ENCODE peak calls at places on chromosomes 1 and 21, in nine cellular contexts. W is esophagus squamous epithelium; Q is CD8-positive, alpha-beta memory T cell; Z is heart right ventricle; J is transverse colon; A is heart left ventricle; O is spleen; B is psoas muscle; D is stomach. V is an unnamed sample. For H3K27me3, the result is how much of the 10 kb centered on the place peaks cover.

GRCh38 chr1:34231441-34231840 is 54.7 kb downstream of the C1orf94 start:
- DNase-seq in D (no peak), J (no peak), B (no peak), O (no peak), W (no peak), A (no peak), Z (no peak), Q (no peak), V (no peak)

GRCh38 chr1:156025873-156026272 is 5.1 kb upstream of the SSR2 start:
- DNase-seq in W (no peak), D (peak), Z (peak), B (no peak), A (no peak), O (no peak), Q (peak), J (peak), V (no peak)

GRCh38 chr1:182211364-182211763 is 149.9 kb upstream of the ZNF648 start:
- DNase-seq in W (no peak), B (no peak), A (no peak), Q (no peak), Z (no peak), O (no peak), J (no peak), D (no peak), V (no peak)

GRCh38 chr1:30878016-30878415 is 30.5 kb downstream of the SDC3 start:
- DNase-seq in J (no peak), Q (no peak), Z (no peak), W (no peak), D (no peak), B (no peak), O (no peak), A (no peak), V (no peak)

GRCh38 chr1:187840557-187840956 is 1011.8 kb downstream of the PLA2G4A start:
- DNase-seq in Z (no peak), A (no peak), Q (no peak), D (no peak), J (no peak), W (no peak), B (no peak), O (no peak), V (no peak)

GRCh38 chr1:11806307-11806936 is 431 bp downstream of the CLCN6 start:
- DNase-seq in J (no peak), A (peak), W (no peak), D (no peak), O (no peak), Q (no peak), Z (peak), B (no peak), V (no peak)

GRCh38 chr1:211603191-211603701 is 24.3 kb upstream of the SLC30A1 start:
- DNase-seq in B (no peak), J (peak), Q (no peak), W (no peak), D (no peak), A (no peak), O (no peak), Z (no peak), V (no peak)

GRCh38 chr1:176469450-176469985 is 6.5 kb downstream of the PAPPA2 start:
- DNase-seq in W (no peak), J (no peak), A (no peak), Z (no peak), Q (no peak), D (no peak), O (no peak), B (no peak), V (no peak)

GRCh38 chr1:208850441-208850840 is 606.3 kb upstream of the PLXNA2 start:
- DNase-seq in B (no peak), Q (no peak), O (no peak), W (no peak), A (no peak), Z (no peak), J (no peak), D (no peak), V (no peak)

GRCh38 chr21:36565616-36566015 is 85.7 kb upstream of the CLDN14 start:
- DNase-seq in Z (no peak), Q (no peak), O (no peak), B (no peak), J (no peak), A (no peak), D (no peak), W (no peak), V (no peak)
- H3K27me3 ChIP-seq in Z (under half), Q (under half), O (under half), B (under half), J (half or more), A (under half), D (under half), W (under half), V (under half)

GRCh38 chr1:27364696-27365371 is 1.9 kb downstream of the MAP3K6 start:
- DNase-seq in Q (no peak), J (no peak), W (no peak), Z (no peak), D (no peak), B (no peak), O (no peak), A (no peak), V (no peak)
- H3K4me3 ChIP-seq in Q (peak), J (no peak), W (peak), Z (peak), D (peak), B (peak), O (peak), A (peak), V (peak)

DNA sequence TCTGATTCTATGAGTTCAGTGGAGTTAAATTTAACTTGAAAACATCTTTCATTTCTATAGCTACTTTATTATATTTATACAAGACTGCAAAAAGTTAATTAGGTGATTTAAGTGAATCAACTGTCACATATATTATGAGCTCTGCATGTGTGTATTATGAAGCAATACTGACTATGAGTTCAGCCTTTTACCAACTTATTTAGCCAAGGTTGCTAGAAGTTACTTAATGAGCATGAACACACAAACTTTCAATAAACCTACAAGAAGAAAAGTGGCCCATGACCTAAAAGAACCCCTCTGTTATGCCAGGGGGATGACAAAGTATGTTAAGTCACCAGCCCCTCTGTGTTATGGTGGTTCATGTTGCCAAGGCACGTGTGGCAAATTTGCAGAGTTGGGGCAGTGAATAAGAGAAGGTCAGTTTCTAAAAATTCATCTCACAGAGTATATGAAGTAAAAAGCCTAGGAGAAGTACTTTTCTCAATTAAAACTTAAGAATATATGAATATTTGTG is 86.7 kb upstream of the LYPLAL1 start:
- DNase-seq in Q (no peak), J (no peak), D (no peak), O (no peak), W (no peak), A (no peak), Z (no peak), B (no peak), V (no peak)
- H3K27ac ChIP-seq in Q (no peak), J (no peak), D (no peak), O (no peak), W (no peak), A (no peak), Z (no peak), B (no peak), V (no peak)

GRCh38 chr1:3706651-3707297 is 45.5 kb upstream of the CCDC27 start:
- DNase-seq in Q (no peak), D (no peak), J (no peak), B (no peak), A (no peak), W (no peak), O (no peak), Z (no peak), V (no peak)

GRCh38 chr1:3703786-3704396 is 48.4 kb upstream of the CCDC27 start:
- DNase-seq in A (no peak), D (no peak), Z (no peak), O (no peak), B (no peak), J (no peak), Q (no peak), W (no peak), V (no peak)

GRCh38 chr1:3707298-3707938 is 44.8 kb upstream of the CCDC27 start:
- DNase-seq in W (no peak), Q (no peak), D (no peak), O (no peak), J (no peak), Z (no peak), A (no peak), B (no peak), V (no peak)

GRCh38 chr1:3702990-3703728 is 49.1 kb upstream of the CCDC27 start:
- DNase-seq in W (no peak), Q (no peak), A (no peak), D (no peak), B (no peak), J (no peak), Z (no peak), O (no peak), V (no peak)

GRCh38 chr1:3705341-3705950 is 46.8 kb upstream of the CCDC27 start:
- DNase-seq in O (no peak), A (no peak), J (no peak), W (no peak), Q (no peak), Z (no peak), D (no peak), B (no peak), V (no peak)
- H3K27me3 ChIP-seq in O (under half), A (under half), J (under half), W (under half), Q (under half), Z (under half), D (under half), B (under half), V (under half)

DNA sequence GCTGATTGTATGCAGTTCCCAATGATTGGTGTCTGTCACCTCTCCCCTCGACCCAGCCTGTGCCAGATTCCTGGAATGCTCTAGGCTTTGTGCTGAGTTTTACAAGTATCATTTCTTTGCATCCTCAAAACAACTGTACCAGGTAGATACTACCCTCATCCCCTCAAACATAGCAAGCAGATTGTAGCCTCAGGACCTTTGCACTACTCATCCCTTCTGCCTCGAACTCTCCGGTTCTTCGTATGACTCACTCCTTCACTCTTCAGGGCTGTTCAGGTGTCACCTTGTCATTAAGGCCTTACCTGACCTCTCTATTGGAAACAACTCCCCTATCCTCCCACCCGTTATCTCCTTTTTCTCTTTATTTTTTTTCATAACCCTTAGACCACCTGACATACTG is 8.0 kb downstream of the KCNC4 start:
- DNase-seq in Z (no peak), B (no peak), O (no peak), W (no peak), Q (no peak), A (no peak), D (no peak), J (no peak), V (no peak)
- H3K4me3 ChIP-seq in Z (no peak), B (no peak), O (no peak), W (no peak), Q (no peak), A (no peak), D (no peak), J (no peak), V (no peak)

GRCh38 chr21:42041711-42042110 is 29.4 kb upstream of the UMODL1 start:
- DNase-seq in J (no peak), W (no peak), Z (no peak), D (no peak), A (no peak), B (no peak), Q (no peak), O (peak), V (no peak)

GRCh38 chr21:42039911-42040351 is 29.8 kb upstream of the ZBTB21 start:
- DNase-seq in O (peak), W (no peak), J (no peak), B (peak), Z (no peak), Q (no peak), A (no peak), D (no peak), V (peak)

GRCh38 chr21:42040411-42041180 is 30.4 kb upstream of the ZBTB21 start:
- DNase-seq in W (no peak), Z (peak), A (no peak), B (peak), D (no peak), O (peak), J (no peak), Q (no peak), V (peak)

GRCh38 chr21:42042651-42043050 is 28.5 kb upstream of the UMODL1 start:
- DNase-seq in Q (no peak), D (no peak), A (no peak), B (no peak), Z (no peak), W (no peak), O (peak), J (no peak), V (no peak)

DNA sequence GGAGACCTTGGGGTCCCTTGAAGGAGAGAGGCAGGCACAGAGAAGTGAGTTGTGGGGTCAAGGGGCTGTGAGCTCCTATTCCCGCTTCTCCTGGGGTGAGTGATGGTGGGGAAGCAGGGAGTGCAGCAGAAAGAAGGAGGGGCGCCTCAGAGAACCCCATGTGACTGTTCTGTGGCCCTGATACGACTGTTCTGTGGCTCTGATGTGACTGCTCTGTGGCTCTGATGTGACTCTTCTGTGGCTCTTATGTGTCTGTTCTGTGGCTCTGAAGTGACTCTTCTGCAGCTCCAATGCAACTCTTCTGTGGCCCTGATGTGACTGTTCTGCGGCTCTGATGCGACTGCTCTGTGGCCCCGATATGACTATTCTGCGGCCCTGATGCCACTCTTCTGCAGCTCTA is 29.9 kb upstream of the UMODL1 start:
- DNase-seq in D (no peak), Z (no peak), B (no peak), O (peak), J (no peak), Q (no peak), W (no peak), A (no peak), V (no peak)
- H3K27ac ChIP-seq in D (peak), Z (no peak), B (no peak), O (no peak), J (no peak), Q (no peak), W (peak), A (no peak), V (peak)

GRCh38 chr1:19798486-19799232 is 1.1 kb downstream of the TMCO4 start:
- DNase-seq in A (no peak), B (no peak), D (no peak), Q (no peak), Z (no peak), O (no peak), W (no peak), J (no peak), V (no peak)

GRCh38 chr1:19799877-19800804 is at the start of gene TMCO4:
- DNase-seq in O (peak), A (peak), J (peak), Q (peak), D (peak), B (peak), Z (peak), W (peak), V (peak)

GRCh38 chr1:19797827-19798226 is 1.9 kb downstream of the TMCO4 start:
- DNase-seq in D (no peak), J (no peak), A (no peak), W (no peak), Q (no peak), O (no peak), Z (no peak), B (no peak), V (no peak)

GRCh38 chr1:19802269-19802668 is 2.6 kb upstream of the TMCO4 start:
- DNase-seq in J (no peak), O (no peak), Q (no peak), B (no peak), W (no peak), D (no peak), A (no peak), Z (no peak), V (no peak)

DNA sequence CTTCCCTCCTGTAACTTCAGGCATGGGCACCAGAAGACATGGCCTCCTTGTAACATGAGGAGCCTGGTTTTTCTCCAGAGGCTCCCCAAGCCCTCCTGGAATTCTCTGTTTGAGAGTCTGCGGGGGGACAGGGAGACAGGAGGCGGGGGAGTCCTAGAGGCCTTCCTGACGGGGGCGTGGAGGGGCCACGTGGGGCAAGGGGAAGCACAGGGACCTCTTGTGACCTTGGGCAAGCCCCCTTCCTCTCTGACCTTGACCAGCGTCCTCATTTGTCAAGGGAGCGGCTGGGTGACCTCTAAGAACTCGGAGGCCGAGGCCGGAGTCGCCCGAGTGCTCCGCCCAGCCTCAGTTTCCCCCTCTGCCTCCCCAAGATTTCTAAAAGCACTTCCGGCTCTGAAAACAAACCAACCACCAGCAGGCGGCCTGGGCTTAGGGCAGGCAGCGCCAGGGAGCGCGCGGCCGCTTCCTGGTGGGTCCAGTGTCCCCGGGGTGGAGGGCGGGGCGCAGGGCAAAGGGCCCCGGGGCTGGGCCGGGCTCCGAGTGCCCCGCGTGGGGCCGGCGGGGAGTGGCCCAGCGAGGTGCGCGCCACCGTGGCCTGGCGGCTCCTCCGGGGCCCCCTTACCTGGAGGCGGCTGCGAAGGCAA is 361 bp downstream of the TMCO4 start:
- DNase-seq in J (peak), Z (peak), O (peak), B (peak), Q (peak), D (peak), A (peak), W (peak), V (no peak)
- H3K27me3 ChIP-seq in J (under half), Z (under half), O (under half), B (under half), Q (under half), D (under half), A (under half), W (under half), V (under half)

V was measured in AG04450.